ENCODE peak calls at places on chromosomes 12 and 14, in seven cellular contexts. One of them, this sample, is unnamed.

GRCh38 chr12:57908511-57908910 is 32.9 kb upstream of the ATP23 start:
- DNase-seq in head of caudate nucleus: no peak
- DNase-seq in stimulated activated naive CD8-positive, alpha-beta T cell treated with anti-CD3 and anti-CD28 coated beads, Interleukin-15, Interleukin-2, amounts not matched to agents 100 U/mL and 50 U/mL, for 24 hours: no peak
- DNase-seq in T-helper 9 cell: no peak
- DNase-seq in AG08395: no peak
- DNase-seq in posterior vena cava: no peak
- DNase-seq in NCI-H1092 treated with DMSO at 0.1 percent for 48 hours: no peak
- DNase-seq in this sample: no peak

GRCh38 chr14:64114166-64114565 is 180.0 kb downstream of the ESR2 start:
- DNase-seq in head of caudate nucleus: no peak
- DNase-seq in stimulated activated naive CD8-positive, alpha-beta T cell treated with anti-CD3 and anti-CD28 coated beads, Interleukin-15, Interleukin-2, amounts not matched to agents 100 U/mL and 50 U/mL, for 24 hours: no peak
- DNase-seq in T-helper 9 cell: no peak
- DNase-seq in AG08395: no peak
- DNase-seq in posterior vena cava: no peak
- DNase-seq in NCI-H1092 treated with DMSO at 0.1 percent for 48 hours: no peak
- DNase-seq in this sample: peak

GRCh38 chr14:53692451-53693330 is 263.9 kb downstream of the BMP4 start:
- DNase-seq in head of caudate nucleus: no peak
- DNase-seq in stimulated activated naive CD8-positive, alpha-beta T cell treated with anti-CD3 and anti-CD28 coated beads, Interleukin-15, Interleukin-2, amounts not matched to agents 100 U/mL and 50 U/mL, for 24 hours: no peak
- DNase-seq in T-helper 9 cell: no peak
- DNase-seq in AG08395: no peak
- DNase-seq in posterior vena cava: no peak
- DNase-seq in NCI-H1092 treated with DMSO at 0.1 percent for 48 hours: peak
- DNase-seq in this sample: no peak

GRCh38 chr14:76810953-76811400 is 1.7 kb downstream of the ANGEL1 start:
- DNase-seq in head of caudate nucleus: peak
- DNase-seq in stimulated activated naive CD8-positive, alpha-beta T cell treated with anti-CD3 and anti-CD28 coated beads, Interleukin-15, Interleukin-2, amounts not matched to agents 100 U/mL and 50 U/mL, for 24 hours: no peak
- DNase-seq in T-helper 9 cell: no peak
- DNase-seq in AG08395: peak
- DNase-seq in posterior vena cava: no peak
- DNase-seq in NCI-H1092 treated with DMSO at 0.1 percent for 48 hours: peak
- DNase-seq in this sample: peak

GRCh38 chr12:89993632-89994031 is 285.0 kb upstream of the ATP2B1 start:
- DNase-seq in head of caudate nucleus: no peak
- DNase-seq in stimulated activated naive CD8-positive, alpha-beta T cell treated with anti-CD3 and anti-CD28 coated beads, Interleukin-15, Interleukin-2, amounts not matched to agents 100 U/mL and 50 U/mL, for 24 hours: no peak
- DNase-seq in T-helper 9 cell: no peak
- DNase-seq in AG08395: no peak
- DNase-seq in posterior vena cava: no peak
- DNase-seq in NCI-H1092 treated with DMSO at 0.1 percent for 48 hours: no peak
- DNase-seq in this sample: no peak

GRCh38 chr12:62078020-62078419 is 182.2 kb upstream of the USP15 start:
- DNase-seq in head of caudate nucleus: no peak
- DNase-seq in stimulated activated naive CD8-positive, alpha-beta T cell treated with anti-CD3 and anti-CD28 coated beads, Interleukin-15, Interleukin-2, amounts not matched to agents 100 U/mL and 50 U/mL, for 24 hours: no peak
- DNase-seq in T-helper 9 cell: no peak
- DNase-seq in AG08395: no peak
- DNase-seq in posterior vena cava: no peak
- DNase-seq in NCI-H1092 treated with DMSO at 0.1 percent for 48 hours: no peak
- DNase-seq in this sample: no peak

GRCh38 chr14:69017706-69018105 is 38.6 kb upstream of the ACTN1 start:
- DNase-seq in head of caudate nucleus: no peak
- DNase-seq in stimulated activated naive CD8-positive, alpha-beta T cell treated with anti-CD3 and anti-CD28 coated beads, Interleukin-15, Interleukin-2, amounts not matched to agents 100 U/mL and 50 U/mL, for 24 hours: no peak
- DNase-seq in T-helper 9 cell: no peak
- DNase-seq in AG08395: no peak
- DNase-seq in posterior vena cava: no peak
- DNase-seq in NCI-H1092 treated with DMSO at 0.1 percent for 48 hours: no peak
- DNase-seq in this sample: no peak

GRCh38 chr12:57332646-57333312 is 81.8 kb upstream of the STAC3 start:
- DNase-seq in head of caudate nucleus: no peak
- DNase-seq in stimulated activated naive CD8-positive, alpha-beta T cell treated with anti-CD3 and anti-CD28 coated beads, Interleukin-15, Interleukin-2, amounts not matched to agents 100 U/mL and 50 U/mL, for 24 hours: no peak
- DNase-seq in T-helper 9 cell: no peak
- DNase-seq in AG08395: no peak
- DNase-seq in posterior vena cava: no peak
- DNase-seq in NCI-H1092 treated with DMSO at 0.1 percent for 48 hours: no peak
- DNase-seq in this sample: no peak

GRCh38 chr14:96839251-96839650 is 42.1 kb downstream of the VRK1 start:
- DNase-seq in head of caudate nucleus: no peak
- DNase-seq in stimulated activated naive CD8-positive, alpha-beta T cell treated with anti-CD3 and anti-CD28 coated beads, Interleukin-15, Interleukin-2, amounts not matched to agents 100 U/mL and 50 U/mL, for 24 hours: no peak
- DNase-seq in T-helper 9 cell: no peak
- DNase-seq in AG08395: no peak
- DNase-seq in posterior vena cava: no peak
- DNase-seq in NCI-H1092 treated with DMSO at 0.1 percent for 48 hours: no peak
- DNase-seq in this sample: no peak

GRCh38 chr12:14935031-14935430 is 3.3 kb downstream of the ERP27 start:
- DNase-seq in head of caudate nucleus: no peak
- DNase-seq in stimulated activated naive CD8-positive, alpha-beta T cell treated with anti-CD3 and anti-CD28 coated beads, Interleukin-15, Interleukin-2, amounts not matched to agents 100 U/mL and 50 U/mL, for 24 hours: no peak
- DNase-seq in T-helper 9 cell: no peak
- DNase-seq in AG08395: no peak
- DNase-seq in posterior vena cava: no peak
- DNase-seq in NCI-H1092 treated with DMSO at 0.1 percent for 48 hours: no peak
- DNase-seq in this sample: no peak

GRCh38 chr12:123436017-123436964 is at the start of gene RILPL2:
- DNase-seq in head of caudate nucleus: peak
- DNase-seq in stimulated activated naive CD8-positive, alpha-beta T cell treated with anti-CD3 and anti-CD28 coated beads, Interleukin-15, Interleukin-2, amounts not matched to agents 100 U/mL and 50 U/mL, for 24 hours: peak
- DNase-seq in T-helper 9 cell: peak
- DNase-seq in AG08395: peak
- DNase-seq in posterior vena cava: peak
- DNase-seq in NCI-H1092 treated with DMSO at 0.1 percent for 48 hours: no peak
- DNase-seq in this sample: peak

GRCh38 chr12:115008951-115009350 is 325.0 kb upstream of the TBX3 start:
- DNase-seq in head of caudate nucleus: no peak
- DNase-seq in stimulated activated naive CD8-positive, alpha-beta T cell treated with anti-CD3 and anti-CD28 coated beads, Interleukin-15, Interleukin-2, amounts not matched to agents 100 U/mL and 50 U/mL, for 24 hours: no peak
- DNase-seq in T-helper 9 cell: no peak
- DNase-seq in AG08395: no peak
- DNase-seq in posterior vena cava: no peak
- DNase-seq in NCI-H1092 treated with DMSO at 0.1 percent for 48 hours: no peak
- DNase-seq in this sample: no peak

GRCh38 chr12:94994312-94994711 is 9.2 kb downstream of the NDUFA12 start:
- DNase-seq in head of caudate nucleus: peak
- DNase-seq in stimulated activated naive CD8-positive, alpha-beta T cell treated with anti-CD3 and anti-CD28 coated beads, Interleukin-15, Interleukin-2, amounts not matched to agents 100 U/mL and 50 U/mL, for 24 hours: no peak
- DNase-seq in T-helper 9 cell: no peak
- DNase-seq in AG08395: peak
- DNase-seq in posterior vena cava: no peak
- DNase-seq in NCI-H1092 treated with DMSO at 0.1 percent for 48 hours: no peak
- DNase-seq in this sample: peak

GRCh38 chr14:93003945-93004698 is 81.2 kb downstream of the CHGA start:
- DNase-seq in head of caudate nucleus: peak
- DNase-seq in stimulated activated naive CD8-positive, alpha-beta T cell treated with anti-CD3 and anti-CD28 coated beads, Interleukin-15, Interleukin-2, amounts not matched to agents 100 U/mL and 50 U/mL, for 24 hours: no peak
- DNase-seq in T-helper 9 cell: no peak
- DNase-seq in AG08395: no peak
- DNase-seq in posterior vena cava: no peak
- DNase-seq in NCI-H1092 treated with DMSO at 0.1 percent for 48 hours: no peak
- DNase-seq in this sample: peak

GRCh38 chr12:5489760-5490432 is 58.0 kb downstream of the NTF3 start:
- DNase-seq in head of caudate nucleus: no peak
- DNase-seq in stimulated activated naive CD8-positive, alpha-beta T cell treated with anti-CD3 and anti-CD28 coated beads, Interleukin-15, Interleukin-2, amounts not matched to agents 100 U/mL and 50 U/mL, for 24 hours: no peak
- DNase-seq in T-helper 9 cell: no peak
- DNase-seq in AG08395: no peak
- DNase-seq in posterior vena cava: no peak
- DNase-seq in NCI-H1092 treated with DMSO at 0.1 percent for 48 hours: no peak
- DNase-seq in this sample: no peak

GRCh38 chr12:116609715-116610114 is 50.5 kb downstream of the MAP1LC3B2 start:
- DNase-seq in head of caudate nucleus: peak
- DNase-seq in stimulated activated naive CD8-positive, alpha-beta T cell treated with anti-CD3 and anti-CD28 coated beads, Interleukin-15, Interleukin-2, amounts not matched to agents 100 U/mL and 50 U/mL, for 24 hours: peak
- DNase-seq in T-helper 9 cell: peak
- DNase-seq in AG08395: no peak
- DNase-seq in posterior vena cava: no peak
- DNase-seq in NCI-H1092 treated with DMSO at 0.1 percent for 48 hours: no peak
- DNase-seq in this sample: no peak

GRCh38 chr14:100547633-100548294 is 39.5 kb downstream of the BEGAIN start:
- DNase-seq in head of caudate nucleus: peak
- DNase-seq in stimulated activated naive CD8-positive, alpha-beta T cell treated with anti-CD3 and anti-CD28 coated beads, Interleukin-15, Interleukin-2, amounts not matched to agents 100 U/mL and 50 U/mL, for 24 hours: peak
- DNase-seq in T-helper 9 cell: peak
- DNase-seq in AG08395: peak
- DNase-seq in posterior vena cava: no peak
- DNase-seq in NCI-H1092 treated with DMSO at 0.1 percent for 48 hours: peak
- DNase-seq in this sample: no peak

GRCh38 chr14:70905316-70905715 is 1.9 kb upstream of the PCNX1 start:
- DNase-seq in head of caudate nucleus: no peak
- DNase-seq in stimulated activated naive CD8-positive, alpha-beta T cell treated with anti-CD3 and anti-CD28 coated beads, Interleukin-15, Interleukin-2, amounts not matched to agents 100 U/mL and 50 U/mL, for 24 hours: no peak
- DNase-seq in T-helper 9 cell: no peak
- DNase-seq in AG08395: peak
- DNase-seq in posterior vena cava: no peak
- DNase-seq in NCI-H1092 treated with DMSO at 0.1 percent for 48 hours: no peak
- DNase-seq in this sample: peak

This sample was measured in amniotic epithelial cell.